ENCODE peak calls at places on chromosomes 13 and 19, in nine cellular contexts. B, C, A, I, N, J, Y, U and Z are unnamed samples.
A peak's percentile ranks its signal among the peaks of the same experiment; 100 is the strongest.

GRCh38 chr13:99357920-99358319 is 50.7 kb upstream of the GPR183 start:
- DNase-seq in B (no peak), C (no peak), A (no peak), I (no peak), N (no peak), J (no peak), Y (no peak), U (no peak), Z (no peak)

GRCh38 chr13:32316476-32316875 is 1.2 kb downstream of the BRCA2 start:
- DNase-seq in B (no peak), C (peak; percentile 17), A (no peak), I (no peak), N (no peak), J (no peak), Y (no peak), U (no peak), Z (no peak)

GRCh38 chr13:107466326-107466725 is 749.0 kb downstream of the LIG4 start:
- DNase-seq in B (no peak), C (no peak), A (no peak), I (no peak), N (no peak), J (no peak), Y (no peak), U (no peak), Z (no peak)

GRCh38 chr13:106381083-106381482 is 154.4 kb downstream of the EFNB2 start:
- DNase-seq in B (no peak), C (no peak), A (no peak), I (no peak), N (peak; percentile 66), J (no peak), Y (no peak), U (no peak), Z (no peak)

GRCh38 chr13:89457977-89458376 is 1786.8 kb downstream of the SLITRK5 start:
- DNase-seq in B (no peak), C (no peak), A (peak; percentile 13), I (no peak), N (no peak), J (no peak), Y (no peak), U (no peak), Z (no peak)

GRCh38 chr13:33452873-33453558 is 167.5 kb upstream of the STARD13 start:
- DNase-seq in B (no peak), C (no peak), A (no peak), I (no peak), N (no peak), J (no peak), Y (no peak), U (no peak), Z (no peak)

GRCh38 chr13:97226788-97227627 is 4.9 kb downstream of the MBNL2 start:
- DNase-seq in B (no peak), C (peak; percentile 24), A (no peak), I (no peak), N (no peak), J (no peak), Y (peak; percentile 74), U (no peak), Z (no peak)

GRCh38 chr13:37870895-37871550 is 1.5 kb upstream of the TRPC4 start:
- DNase-seq in B (no peak), C (no peak), A (no peak), I (no peak), N (peak; percentile 61), J (no peak), Y (no peak), U (no peak), Z (no peak)

GRCh38 chr19:15252398-15253018 is 20.3 kb upstream of the EPHX3 start:
- DNase-seq in B (peak; percentile 76), C (no peak), A (no peak), I (no peak), N (peak; percentile 55), J (no peak), Y (no peak), U (no peak), Z (no peak)

GRCh38 chr19:6551607-6552450 is 21.0 kb downstream of the TNFSF9 start:
- DNase-seq in B (peak; percentile 64), C (no peak), A (no peak), I (peak; percentile 42), N (peak; percentile 83), J (no peak), Y (no peak), U (peak; percentile 50), Z (no peak)
- TF ChIP-seq CTCF in B (no peak), C (peak; percentile 48), A (no peak), I (peak; percentile 29), N (peak; percentile 66), J (no peak), Y (no peak), U (peak; percentile 24), Z (no peak)

GRCh38 chr19:43313711-43314495 is 39.6 kb upstream of the CD177 start:
- DNase-seq in B (no peak), C (no peak), A (no peak), I (no peak), N (no peak), J (no peak), Y (no peak), U (no peak), Z (no peak)
- H3K9me3 ChIP-seq in B (no peaks in the 10 kb centered on the region), C (no peaks in the 10 kb centered on the region), A (peaks cover 10% of the 10 kb centered on the region), I (no peaks in the 10 kb centered on the region), N (no peaks in the 10 kb centered on the region), J (no peaks in the 10 kb centered on the region), Y (no peaks in the 10 kb centered on the region), U (no peaks in the 10 kb centered on the region), Z (no peaks in the 10 kb centered on the region)

DNA sequence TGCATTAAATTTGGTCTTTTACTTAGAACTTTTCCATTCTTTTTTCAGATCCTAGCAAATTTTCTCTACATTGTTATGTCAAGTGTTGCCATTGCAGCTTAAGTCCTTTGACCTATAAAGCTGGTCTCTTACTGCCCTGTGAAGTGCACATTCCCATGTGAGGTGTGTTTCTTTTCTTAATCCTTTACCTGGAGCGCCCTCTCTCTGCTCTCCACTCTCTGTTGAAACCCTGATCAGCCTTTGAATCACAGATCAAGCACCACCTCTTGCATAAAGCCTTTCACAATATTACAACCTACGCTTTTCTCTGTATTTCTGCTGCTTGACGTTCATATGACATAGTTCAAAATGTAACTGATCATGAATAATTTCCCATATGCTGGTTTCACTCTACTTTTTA is 84.8 kb downstream of the PCDH17 start:
- DNase-seq in B (no peak), C (no peak), A (no peak), I (no peak), N (no peak), J (peak; percentile 39), Y (no peak), U (no peak), Z (no peak)
- TF ChIP-seq CTCF in B (no peak), C (no peak), A (no peak), I (no peak), N (peak; percentile 26), J (peak; percentile 10), Y (no peak), U (peak; percentile 42), Z (no peak)

GRCh38 chr13:104976964-104977363 is 1558.5 kb downstream of the EFNB2 start:
- DNase-seq in B (no peak), C (no peak), A (no peak), I (no peak), N (no peak), J (no peak), Y (no peak), U (no peak), Z (no peak)

GRCh38 chr13:104984296-104984818 is 1551.1 kb downstream of the EFNB2 start:
- DNase-seq in B (no peak), C (no peak), A (no peak), I (no peak), N (no peak), J (no peak), Y (no peak), U (no peak), Z (no peak)

GRCh38 chr13:104975272-104975671 is 1560.2 kb downstream of the EFNB2 start:
- DNase-seq in B (no peak), C (no peak), A (no peak), I (no peak), N (no peak), J (no peak), Y (no peak), U (no peak), Z (no peak)

GRCh38 chr13:104979281-104979680 is 1556.2 kb downstream of the EFNB2 start:
- DNase-seq in B (no peak), C (no peak), A (no peak), I (no peak), N (no peak), J (no peak), Y (no peak), U (no peak), Z (no peak)

DNA sequence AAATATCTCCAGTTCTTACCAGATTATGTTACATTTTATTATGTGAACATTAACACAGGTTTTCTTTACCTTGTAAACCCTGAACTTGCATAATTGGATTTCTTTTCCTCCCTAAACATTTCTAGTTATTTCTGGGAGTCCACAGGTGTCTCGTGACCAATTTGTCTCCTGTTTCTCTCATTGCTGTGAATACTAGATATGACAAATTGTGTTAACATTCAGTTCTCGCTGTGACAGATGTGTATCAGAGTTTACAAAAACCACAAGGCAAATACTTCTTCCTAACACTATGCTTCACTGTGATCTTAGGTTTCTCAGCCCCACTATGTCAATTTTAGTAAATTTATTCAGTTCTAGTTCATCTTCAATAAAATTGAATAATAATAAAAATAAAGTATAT is 1554.9 kb downstream of the EFNB2 start:
- DNase-seq in B (no peak), C (no peak), A (no peak), I (no peak), N (no peak), J (no peak), Y (no peak), U (no peak), Z (no peak)
- H3K9me3 ChIP-seq in B (no peaks in the 10 kb centered on the region), C (no peaks in the 10 kb centered on the region), A (no peaks in the 10 kb centered on the region), I (no peaks in the 10 kb centered on the region), N (no peaks in the 10 kb centered on the region), J (no peaks in the 10 kb centered on the region), Y (no peaks in the 10 kb centered on the region), U (no peaks in the 10 kb centered on the region), Z (no peaks in the 10 kb centered on the region)

DNA sequence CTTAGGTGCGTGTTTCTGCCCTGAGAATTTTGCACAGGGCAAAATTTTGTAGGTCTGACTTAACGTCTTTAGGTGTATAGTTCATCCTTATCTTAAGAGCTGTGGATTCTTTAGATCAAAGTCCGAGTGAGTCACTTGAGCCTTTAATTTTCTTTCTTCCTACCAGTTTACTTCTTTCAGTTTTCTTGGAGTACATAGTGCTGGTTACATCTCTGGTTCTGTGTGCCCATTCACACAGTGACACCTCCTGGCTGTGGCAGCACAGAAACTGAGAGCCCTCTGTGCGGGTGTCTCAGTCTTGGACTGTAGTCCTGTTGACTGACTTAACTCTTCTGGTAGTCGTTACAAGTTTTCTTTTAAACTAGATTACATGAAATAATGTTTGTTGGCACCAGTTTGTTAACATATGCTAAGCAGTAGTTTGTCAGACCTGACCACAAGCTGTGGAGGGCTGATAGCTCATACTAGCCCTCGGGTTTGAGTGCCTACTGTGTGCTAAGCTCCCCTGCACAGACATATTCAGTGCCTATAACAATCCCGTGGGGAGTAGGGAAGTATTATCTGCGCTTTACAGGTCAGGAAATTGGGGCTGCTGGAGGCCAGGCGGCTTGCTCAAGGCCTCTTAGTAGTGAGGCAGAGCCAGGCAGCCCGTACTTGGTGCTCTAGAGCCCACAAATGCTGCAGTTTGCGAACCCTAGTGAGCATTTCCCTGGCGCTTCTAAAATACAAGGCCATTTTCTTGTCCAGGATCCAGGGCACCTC is 1.6 kb downstream of the GATAD2A start:
- DNase-seq in B (no peak), C (peak; percentile 73), A (no peak), I (peak; percentile 48), N (peak; percentile 28), J (peak; percentile 55), Y (peak; percentile 72), U (peak; percentile 57), Z (no peak)
- TF ChIP-seq CTCF in B (peak; percentile 39), C (peak; percentile 83), A (peak; percentile 15), I (peak; percentile 32), N (peak; percentile 25), J (peak; percentile 38), Y (peak; percentile 26), U (peak; percentile 39), Z (no peak)